ENCODE peak calls at places on chromosomes 13 and 19, in seven cellular contexts. E is endothelial cell of umbilical vein, M is tibial nerve, D is transverse colon, P is adrenal gland, A is ovary, G is heart left ventricle. H is an unnamed sample.
A peak's percentile ranks its signal among the peaks of the same experiment; 100 is the strongest.

GRCh38 chr19:14519860-14520407 is 1.7 kb upstream of the DNAJB1 start:
- DNase-seq in A (no peak), D (no peak), E (peak; percentile 75), M (no peak), P (peak; percentile 79), G (no peak), H (no peak)

GRCh38 chr19:49676136-49676689 is 858 bp upstream of the PRMT1 start:
- DNase-seq in G (peak; percentile 87), M (peak; percentile 69), P (peak; percentile 91), E (no peak), A (no peak), D (peak; percentile 90), H (peak; percentile 89)

GRCh38 chr13:75418997-75419396 is 63.0 kb downstream of the TBC1D4 start:
- DNase-seq in M (no peak), A (no peak), D (no peak), G (no peak), E (no peak), P (no peak), H (no peak)

GRCh38 chr19:41705393-41706174 is 2.8 kb upstream of the CEACAM5 start:
- DNase-seq in E (peak; percentile 17), D (peak; percentile 55), G (no peak), M (no peak), P (no peak), A (no peak), H (no peak)

GRCh38 chr13:113930711-113931637 is 42.9 kb downstream of the C13orf46 start:
- DNase-seq in A (peak; percentile 13), M (peak; percentile 4), G (peak; percentile 14), P (no peak), E (no peak), D (no peak), H (no peak)

GRCh38 chr13:98080280-98080679 is 62.6 kb upstream of the FARP1 start:
- DNase-seq in D (no peak), M (no peak), P (no peak), G (no peak), E (no peak), A (no peak), H (no peak)

GRCh38 chr19:28869459-28869858 is 343.5 kb downstream of the UQCRFS1 start:
- DNase-seq in M (no peak), G (no peak), A (no peak), P (no peak), D (no peak), E (no peak), H (no peak)

GRCh38 chr19:32924200-32924599 is 47.6 kb downstream of the CEP89 start:
- DNase-seq in D (peak; percentile 31), A (no peak), E (no peak), P (peak; percentile 84), M (no peak), G (no peak), H (no peak)

GRCh38 chr13:25329706-25330105 is 28.3 kb downstream of the NUP58 start:
- DNase-seq in G (no peak), E (no peak), M (no peak), P (no peak), A (no peak), D (no peak), H (no peak)

GRCh38 chr19:7787141-7787540 is 24.1 kb downstream of the CLEC4M start:
- DNase-seq in E (peak; percentile 51), G (no peak), D (no peak), P (peak; percentile 91), M (no peak), A (no peak), H (no peak)

GRCh38 chr19:11345122-11345752 is 831 bp downstream of the TMEM205 start:
- DNase-seq in A (no peak), P (peak; percentile 37), D (no peak), M (no peak), G (no peak), E (peak; percentile 21), H (no peak)

GRCh38 chr13:29718694-29719093 is 123.2 kb upstream of the SLC7A1 start:
- DNase-seq in E (no peak), D (no peak), P (no peak), G (no peak), A (no peak), M (no peak), H (no peak)

GRCh38 chr13:102291587-102292218 is 110.1 kb downstream of the FGF14 start:
- DNase-seq in P (no peak), A (no peak), G (no peak), M (no peak), E (no peak), D (no peak), H (no peak)

GRCh38 chr19:14310055-14310454 is 71.2 kb upstream of the ADGRE5 start:
- DNase-seq in A (no peak), G (no peak), M (no peak), P (no peak), E (no peak), D (no peak), H (no peak)

GRCh38 chr19:49065905-49066512 is 1.4 kb upstream of the NTF4 start:
- DNase-seq in A (no peak), G (no peak), E (no peak), M (no peak), D (no peak), P (no peak), H (no peak)

GRCh38 chr19:15615526-15615925 is 508 bp downstream of the CYP4F8 start:
- DNase-seq in P (no peak), D (no peak), A (no peak), E (no peak), M (no peak), G (no peak), H (no peak)

DNA sequence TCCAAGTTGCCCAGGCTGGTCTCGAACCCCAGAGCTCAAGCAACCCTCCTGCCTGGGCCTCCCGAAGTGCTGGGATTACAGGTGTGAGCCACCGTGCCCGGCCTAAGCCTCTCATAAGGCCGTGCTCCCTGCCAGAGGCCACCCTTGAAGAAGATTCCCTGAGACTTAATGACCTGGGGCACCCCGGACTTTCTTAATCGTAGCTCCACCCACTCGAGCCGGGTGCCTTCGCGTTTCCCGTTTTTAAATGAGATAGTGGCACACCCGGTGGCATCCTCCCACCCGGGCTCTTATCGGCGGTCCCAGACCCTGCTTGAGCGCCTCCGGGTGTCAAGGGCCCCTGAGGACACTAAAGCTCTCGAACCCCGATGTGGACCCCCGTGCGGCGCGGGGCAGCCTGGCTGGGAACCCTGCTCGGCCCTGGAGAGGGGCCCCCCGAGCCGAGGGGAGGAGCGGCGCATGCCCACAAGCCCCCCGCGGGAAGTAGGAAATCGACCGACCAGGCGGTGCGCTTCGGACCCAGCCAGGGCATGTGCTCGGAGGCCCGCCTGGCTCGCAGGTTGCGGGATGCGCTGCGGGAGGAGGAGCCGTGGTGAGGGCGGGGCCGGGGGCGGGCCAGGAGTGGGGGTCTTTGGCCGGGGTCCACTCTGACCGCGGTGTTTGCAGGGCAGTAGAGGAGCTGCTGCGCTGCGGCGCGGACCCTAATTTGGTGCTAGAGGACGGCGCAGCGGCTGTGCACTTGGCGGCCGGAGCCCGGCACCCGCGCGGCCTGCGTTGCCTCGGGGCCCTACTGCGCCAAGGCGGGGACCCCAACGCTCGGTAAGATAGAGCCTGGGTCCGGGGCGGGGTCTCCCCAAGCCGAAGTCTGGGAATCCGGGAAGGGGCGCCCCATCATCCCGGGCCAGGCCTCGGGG is at the start of gene ANKLE1:
- DNase-seq in A (peak; percentile 46), G (no peak), D (peak; percentile 27), M (no peak), P (peak; percentile 18), E (no peak), H (peak; percentile 62)
- H3K27ac ChIP-seq in A (peak within 1 kb of the TSS; percentile 19), G (no peak within 1 kb of the TSS), D (no peak within 1 kb of the TSS), M (no peak within 1 kb of the TSS), P (no peak within 1 kb of the TSS), E (no peak within 1 kb of the TSS), H (peak within 1 kb of the TSS; percentile 47)

GRCh38 chr19:860481-861098 is 1.1 kb downstream of the CFD start:
- DNase-seq in M (peak; percentile 75), G (peak; percentile 77), E (no peak), P (peak; percentile 49), A (peak; percentile 71), D (peak; percentile 84), H (peak; percentile 80)
- TF ChIP-seq POLR2A in M (no peak), G (no peak), E (no peak), P (no peak), A (no peak), D (peak; percentile 12), H (no peak)

GRCh38 chr13:50700664-50701266 is 142.7 kb downstream of the DLEU7 start:
- DNase-seq in E (no peak), D (no peak), A (no peak), M (no peak), P (no peak), G (no peak), H (no peak)
- H3K27ac ChIP-seq in E (no peak overlapping the region), D (no peak overlapping the region), A (no peak overlapping the region), M (peak overlapping the region; percentile 36), P (no peak overlapping the region), G (no peak overlapping the region), H (no peak overlapping the region)

GRCh38 chr13:99733346-99733745 is 232.1 kb downstream of the TM9SF2 start:
- DNase-seq in E (no peak), G (no peak), P (no peak), A (no peak), D (no peak), M (no peak), H (no peak)

GRCh38 chr13:99737456-99737855 is 234.1 kb downstream of the ZIC5 start:
- DNase-seq in A (no peak), M (no peak), P (no peak), E (no peak), D (no peak), G (no peak), H (no peak)

GRCh38 chr13:99731747-99732146 is 230.5 kb downstream of the TM9SF2 start:
- DNase-seq in G (no peak), D (no peak), M (no peak), E (no peak), A (no peak), P (no peak), H (no peak)

GRCh38 chr13:99736541-99736940 is 235.0 kb downstream of the ZIC5 start:
- DNase-seq in A (no peak), D (no peak), M (no peak), P (no peak), E (no peak), G (no peak), H (no peak)

DNA sequence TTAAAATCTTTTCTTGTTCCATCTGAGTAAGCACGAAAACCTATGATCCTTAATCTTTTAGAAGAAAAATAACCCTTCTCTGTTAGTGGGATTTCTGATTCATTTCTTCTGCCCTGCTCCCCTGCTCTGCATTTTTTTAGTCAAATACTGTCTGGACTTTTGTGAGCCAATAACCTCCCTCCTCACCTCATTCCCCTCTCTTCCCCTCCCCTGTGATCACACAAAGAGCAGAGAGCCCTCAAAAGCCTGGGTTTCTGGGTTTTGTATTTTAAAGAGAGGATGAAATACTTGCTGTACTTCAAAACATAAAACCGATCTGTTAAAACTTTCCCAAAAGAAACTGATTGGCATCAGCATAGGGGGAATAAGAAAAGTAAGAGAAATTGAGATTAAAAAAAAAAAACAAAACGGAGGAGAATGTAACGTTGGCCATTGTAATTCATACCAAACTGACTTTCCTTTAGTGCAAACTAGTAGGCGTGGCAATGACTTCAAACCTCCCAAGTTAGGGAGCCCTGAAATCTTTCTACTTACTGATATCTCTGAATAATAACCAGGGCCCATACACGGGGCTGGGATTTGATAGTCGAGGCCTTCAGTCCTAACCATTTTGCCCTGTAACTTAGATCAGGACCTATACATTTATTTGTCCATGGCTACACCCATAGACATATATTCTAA is 232.9 kb downstream of the TM9SF2 start:
- DNase-seq in G (no peak), A (no peak), D (no peak), E (no peak), M (no peak), P (no peak), H (no peak)
- TF ChIP-seq POLR2A in G (no peak), A (no peak), D (no peak), E (no peak), M (no peak), P (no peak), H (no peak)